ENCODE peak calls at places on chromosome 1, in eight cellular contexts. One of them, this sample, is unnamed.

GRCh38 chr1:28246427-28246832 is 10.5 kb downstream of the ATP5IF1 start:
- DNase-seq in heart right ventricle: no peak
- DNase-seq in IMR-90: peak
- DNase-seq in esophagus squamous epithelium: no peak
- DNase-seq in BE2C: no peak
- DNase-seq in AG09309: no peak
- DNase-seq in foreskin fibroblast: no peak
- DNase-seq in suprapubic skin: no peak
- DNase-seq in this sample: no peak

GRCh38 chr1:154902920-154903566 is 33.0 kb upstream of the KCNN3 start:
- DNase-seq in heart right ventricle: no peak
- DNase-seq in IMR-90: no peak
- DNase-seq in esophagus squamous epithelium: no peak
- DNase-seq in BE2C: no peak
- DNase-seq in AG09309: no peak
- DNase-seq in foreskin fibroblast: no peak
- DNase-seq in suprapubic skin: peak
- DNase-seq in this sample: peak

GRCh38 chr1:69290266-69290665 is 277.5 kb upstream of the LRRC7 start:
- DNase-seq in heart right ventricle: no peak
- DNase-seq in IMR-90: no peak
- DNase-seq in esophagus squamous epithelium: no peak
- DNase-seq in BE2C: no peak
- DNase-seq in AG09309: no peak
- DNase-seq in foreskin fibroblast: no peak
- DNase-seq in suprapubic skin: no peak
- DNase-seq in this sample: no peak

GRCh38 chr1:42817440-42817767 is 207 bp upstream of the SVBP start:
- DNase-seq in heart right ventricle: no peak
- DNase-seq in IMR-90: no peak
- DNase-seq in esophagus squamous epithelium: no peak
- DNase-seq in BE2C: no peak
- DNase-seq in AG09309: no peak
- DNase-seq in foreskin fibroblast: no peak
- DNase-seq in suprapubic skin: no peak
- DNase-seq in this sample: no peak

GRCh38 chr1:39409055-39409816 is 82.2 kb upstream of the BMP8A start:
- DNase-seq in heart right ventricle: peak
- DNase-seq in IMR-90: peak
- DNase-seq in esophagus squamous epithelium: no peak
- DNase-seq in BE2C: peak
- DNase-seq in AG09309: no peak
- DNase-seq in foreskin fibroblast: peak
- DNase-seq in suprapubic skin: peak
- DNase-seq in this sample: peak

GRCh38 chr1:156623946-156624813 is 5.0 kb downstream of the HAPLN2 start:
- DNase-seq in heart right ventricle: peak
- DNase-seq in IMR-90: peak
- DNase-seq in esophagus squamous epithelium: no peak
- DNase-seq in BE2C: peak
- DNase-seq in AG09309: no peak
- DNase-seq in foreskin fibroblast: no peak
- DNase-seq in suprapubic skin: no peak
- DNase-seq in this sample: peak

GRCh38 chr1:240027059-240027462 is 64.6 kb upstream of the FMN2 start:
- DNase-seq in heart right ventricle: no peak
- DNase-seq in IMR-90: peak
- DNase-seq in esophagus squamous epithelium: no peak
- DNase-seq in BE2C: peak
- DNase-seq in AG09309: peak
- DNase-seq in foreskin fibroblast: peak
- DNase-seq in suprapubic skin: no peak
- DNase-seq in this sample: no peak

GRCh38 chr1:161801955-161802354 is 35.8 kb downstream of the ATF6 start:
- DNase-seq in heart right ventricle: no peak
- DNase-seq in IMR-90: no peak
- DNase-seq in esophagus squamous epithelium: no peak
- DNase-seq in BE2C: no peak
- DNase-seq in AG09309: no peak
- DNase-seq in foreskin fibroblast: no peak
- DNase-seq in suprapubic skin: no peak
- DNase-seq in this sample: no peak

GRCh38 chr1:219298581-219299148 is 125.0 kb downstream of the LYPLAL1 start:
- DNase-seq in heart right ventricle: no peak
- DNase-seq in IMR-90: peak
- DNase-seq in esophagus squamous epithelium: no peak
- DNase-seq in BE2C: no peak
- DNase-seq in AG09309: peak
- DNase-seq in foreskin fibroblast: no peak
- DNase-seq in suprapubic skin: no peak
- DNase-seq in this sample: no peak

GRCh38 chr1:169031566-169032224 is 74.8 kb upstream of the ATP1B1 start:
- DNase-seq in heart right ventricle: no peak
- DNase-seq in IMR-90: no peak
- DNase-seq in esophagus squamous epithelium: no peak
- DNase-seq in BE2C: no peak
- DNase-seq in AG09309: no peak
- DNase-seq in foreskin fibroblast: no peak
- DNase-seq in suprapubic skin: no peak
- DNase-seq in this sample: no peak

GRCh38 chr1:226677121-226678020 is 61.7 kb downstream of the ITPKB start:
- DNase-seq in heart right ventricle: peak
- DNase-seq in IMR-90: peak
- DNase-seq in esophagus squamous epithelium: peak
- DNase-seq in BE2C: no peak
- DNase-seq in AG09309: peak
- DNase-seq in foreskin fibroblast: peak
- DNase-seq in suprapubic skin: peak
- DNase-seq in this sample: peak
- TF ChIP-seq CTCF in heart right ventricle: no peak
- TF ChIP-seq CTCF in IMR-90: no peak
- TF ChIP-seq CTCF in esophagus squamous epithelium: no peak
- TF ChIP-seq CTCF in BE2C: no peak
- TF ChIP-seq CTCF in AG09309: no peak
- TF ChIP-seq CTCF in foreskin fibroblast: no peak
- TF ChIP-seq CTCF in suprapubic skin: no peak
- TF ChIP-seq CTCF in this sample: no peak

GRCh38 chr1:8571200-8571984 is 246.0 kb downstream of the RERE start:
- DNase-seq in heart right ventricle: no peak
- DNase-seq in IMR-90: peak
- DNase-seq in esophagus squamous epithelium: no peak
- DNase-seq in BE2C: peak
- DNase-seq in AG09309: peak
- DNase-seq in foreskin fibroblast: peak
- DNase-seq in suprapubic skin: no peak
- DNase-seq in this sample: no peak
- TF ChIP-seq CTCF in heart right ventricle: peak
- TF ChIP-seq CTCF in IMR-90: peak
- TF ChIP-seq CTCF in esophagus squamous epithelium: peak
- TF ChIP-seq CTCF in BE2C: peak
- TF ChIP-seq CTCF in AG09309: peak
- TF ChIP-seq CTCF in foreskin fibroblast: peak
- TF ChIP-seq CTCF in suprapubic skin: peak
- TF ChIP-seq CTCF in this sample: no peak

DNA sequence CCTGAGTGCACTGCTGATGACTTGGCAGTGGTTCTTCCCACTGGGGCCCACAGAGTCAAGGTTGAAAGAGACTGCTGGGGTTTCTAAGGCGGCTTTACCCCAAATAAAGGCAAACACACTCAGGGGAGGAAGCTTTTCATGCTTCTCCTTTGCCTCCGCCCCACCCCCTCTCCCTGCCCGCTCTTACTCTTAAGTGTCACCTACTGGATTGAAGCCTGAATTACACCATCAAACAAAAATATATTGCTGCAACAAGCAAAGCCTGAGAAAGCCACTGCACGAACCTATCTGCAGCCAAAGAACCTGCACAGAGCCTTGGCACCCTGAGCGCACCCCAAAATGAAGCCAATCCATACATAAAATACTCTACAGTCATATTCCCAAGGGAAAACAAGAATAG is 63.1 kb downstream of the PTGFR start:
- DNase-seq in heart right ventricle: no peak
- DNase-seq in IMR-90: no peak
- DNase-seq in esophagus squamous epithelium: no peak
- DNase-seq in BE2C: peak
- DNase-seq in AG09309: no peak
- DNase-seq in foreskin fibroblast: no peak
- DNase-seq in suprapubic skin: no peak
- DNase-seq in this sample: no peak
- TF ChIP-seq CTCF in heart right ventricle: no peak
- TF ChIP-seq CTCF in IMR-90: no peak
- TF ChIP-seq CTCF in esophagus squamous epithelium: no peak
- TF ChIP-seq CTCF in BE2C: no peak
- TF ChIP-seq CTCF in AG09309: peak
- TF ChIP-seq CTCF in foreskin fibroblast: no peak
- TF ChIP-seq CTCF in suprapubic skin: no peak
- TF ChIP-seq CTCF in this sample: no peak

DNA sequence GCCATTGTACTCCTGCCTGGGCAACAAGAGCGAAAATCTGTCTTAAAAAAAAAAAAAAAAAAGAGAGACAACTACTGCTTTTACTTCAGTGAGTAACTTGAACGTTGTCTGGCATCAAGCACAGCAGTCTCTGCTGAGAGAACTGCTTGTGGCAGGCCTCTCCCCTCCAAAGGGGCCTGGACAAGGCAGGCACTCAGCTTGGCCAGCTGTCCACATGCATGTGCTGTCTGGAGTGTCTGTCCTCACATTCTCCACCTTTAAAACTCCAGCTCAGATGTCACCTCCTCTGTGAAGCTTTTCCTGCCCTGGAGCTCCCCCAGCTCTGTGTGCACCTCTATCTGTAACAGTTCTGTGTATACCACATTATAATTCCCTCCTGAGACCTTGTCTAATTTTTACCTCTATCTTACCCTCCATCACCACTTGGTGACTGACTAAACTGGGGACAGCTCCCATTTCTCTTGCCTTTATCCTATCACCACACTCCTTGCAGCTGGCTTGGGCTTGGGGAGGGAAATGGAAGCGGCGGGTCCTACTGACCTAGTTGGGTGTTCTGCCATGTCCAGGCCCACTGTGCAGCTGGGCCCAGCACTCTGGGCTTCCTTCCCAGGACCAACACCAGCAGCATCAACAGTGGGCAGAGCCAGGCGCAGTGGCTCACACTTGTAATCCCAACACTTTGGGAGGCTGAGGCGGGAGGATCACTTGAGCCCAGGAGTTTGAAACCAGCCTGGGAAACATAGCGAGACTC is 71.4 kb upstream of the ARTN start:
- DNase-seq in heart right ventricle: no peak
- DNase-seq in IMR-90: no peak
- DNase-seq in esophagus squamous epithelium: no peak
- DNase-seq in BE2C: no peak
- DNase-seq in AG09309: no peak
- DNase-seq in foreskin fibroblast: no peak
- DNase-seq in suprapubic skin: no peak
- DNase-seq in this sample: peak
- TF ChIP-seq CTCF in heart right ventricle: no peak
- TF ChIP-seq CTCF in IMR-90: no peak
- TF ChIP-seq CTCF in esophagus squamous epithelium: no peak
- TF ChIP-seq CTCF in BE2C: no peak
- TF ChIP-seq CTCF in AG09309: no peak
- TF ChIP-seq CTCF in foreskin fibroblast: no peak
- TF ChIP-seq CTCF in suprapubic skin: no peak
- TF ChIP-seq CTCF in this sample: no peak

DNA sequence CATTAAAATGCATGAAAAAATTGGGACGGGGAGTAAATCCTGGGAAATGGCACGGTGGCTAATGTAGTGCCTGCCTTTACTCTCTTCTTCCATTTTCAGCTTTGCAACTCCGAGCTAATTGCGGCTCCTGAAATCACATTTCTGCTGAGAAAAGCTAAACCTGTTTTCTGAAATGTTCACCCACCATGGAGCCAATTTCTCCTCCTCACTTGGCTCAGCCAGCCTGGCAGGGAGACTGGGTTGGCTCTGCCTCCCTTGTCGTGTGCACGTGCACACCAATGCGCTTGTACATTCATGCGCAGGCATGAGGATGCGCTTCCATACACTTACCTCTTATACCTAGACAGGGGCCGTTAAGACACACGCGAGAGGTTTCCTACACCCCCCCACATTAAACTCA is 165.4 kb downstream of the PLXNA2 start:
- DNase-seq in heart right ventricle: no peak
- DNase-seq in IMR-90: no peak
- DNase-seq in esophagus squamous epithelium: no peak
- DNase-seq in BE2C: no peak
- DNase-seq in AG09309: no peak
- DNase-seq in foreskin fibroblast: no peak
- DNase-seq in suprapubic skin: no peak
- DNase-seq in this sample: no peak
- TF ChIP-seq CTCF in heart right ventricle: no peak
- TF ChIP-seq CTCF in IMR-90: no peak
- TF ChIP-seq CTCF in esophagus squamous epithelium: no peak
- TF ChIP-seq CTCF in BE2C: no peak
- TF ChIP-seq CTCF in AG09309: no peak
- TF ChIP-seq CTCF in foreskin fibroblast: no peak
- TF ChIP-seq CTCF in suprapubic skin: no peak
- TF ChIP-seq CTCF in this sample: no peak

This sample was measured in lower leg skin.